ENCODE peak calls at places on chromosomes 7 and 10, in nine cellular contexts. N is prostate gland; M is coronary artery; O is colonic mucosa; W is fibroblast of pulmonary artery; C is GM12864; G is CD8-positive, alpha-beta T cell; U is OCI-LY7; L is A549. V is an unnamed sample.

GRCh38 chr7:46369933-46370654 is 449.0 kb upstream of the IGFBP3 start:
- DNase-seq in N (no peak), M (no peak), O (no peak), W (peak), C (no peak), G (no peak), U (no peak), L (no peak), V (no peak)

GRCh38 chr7:133303931-133304330 is 51.1 kb downstream of the EXOC4 start:
- DNase-seq in N (no peak), M (no peak), O (no peak), W (no peak), C (no peak), G (no peak), U (no peak), L (no peak), V (no peak)

GRCh38 chr10:132169031-132169765 is 17.6 kb upstream of the DPYSL4 start:
- DNase-seq in N (no peak), M (no peak), O (no peak), W (no peak), C (no peak), G (no peak), U (no peak), L (no peak), V (no peak)

GRCh38 chr10:34522542-34522941 is 292.6 kb downstream of the PARD3 start:
- DNase-seq in N (no peak), M (no peak), O (no peak), W (peak), C (no peak), G (no peak), U (peak), L (peak), V (no peak)

GRCh38 chr7:130133029-130133774 is 62.9 kb downstream of the KLHDC10 start:
- DNase-seq in N (no peak), M (no peak), O (no peak), W (no peak), C (no peak), G (no peak), U (no peak), L (no peak), V (no peak)

GRCh38 chr7:4816419-4817080 is 41.1 kb downstream of the AP5Z1 start:
- DNase-seq in N (no peak), M (no peak), O (no peak), W (no peak), C (no peak), G (no peak), U (no peak), L (no peak), V (no peak)

GRCh38 chr10:95558593-95559320 is 2.4 kb downstream of the SORBS1 start:
- DNase-seq in N (no peak), M (no peak), O (no peak), W (no peak), C (no peak), G (no peak), U (no peak), L (no peak), V (no peak)

GRCh38 chr10:100184426-100185219 is 1.2 kb downstream of the ERLIN1 start:
- DNase-seq in N (no peak), M (no peak), O (peak), W (peak), C (no peak), G (no peak), U (peak), L (peak), V (no peak)

GRCh38 chr7:2069472-2069860 is 163.3 kb downstream of the MAD1L1 start:
- DNase-seq in N (no peak), M (no peak), O (no peak), W (peak), C (no peak), G (no peak), U (peak), L (no peak), V (no peak)

GRCh38 chr7:72183835-72184234 is 228.3 kb downstream of the CALN1 start:
- DNase-seq in N (no peak), M (no peak), O (no peak), W (no peak), C (no peak), G (no peak), U (peak), L (no peak), V (no peak)

GRCh38 chr10:5805680-5806079 is 7.6 kb downstream of the GDI2 start:
- DNase-seq in N (no peak), M (no peak), O (no peak), W (no peak), C (no peak), G (no peak), U (peak), L (no peak), V (no peak)

GRCh38 chr7:27972272-27972671 is 208.3 kb downstream of the JAZF1 start:
- DNase-seq in N (no peak), M (no peak), O (no peak), W (no peak), C (no peak), G (no peak), U (no peak), L (no peak), V (no peak)

GRCh38 chr7:95026421-95027072 is 119.2 kb downstream of the PPP1R9A start:
- DNase-seq in N (no peak), M (no peak), O (no peak), W (no peak), C (no peak), G (no peak), U (no peak), L (no peak), V (no peak)

GRCh38 chr7:123918309-123918708 is 6.7 kb upstream of the SPAM1 start:
- DNase-seq in N (no peak), M (no peak), O (no peak), W (no peak), C (no peak), G (no peak), U (no peak), L (no peak), V (no peak)

GRCh38 chr7:123917878-123918277 is 7.2 kb upstream of the SPAM1 start:
- DNase-seq in N (no peak), M (no peak), O (no peak), W (no peak), C (no peak), G (no peak), U (no peak), L (no peak), V (no peak)

DNA sequence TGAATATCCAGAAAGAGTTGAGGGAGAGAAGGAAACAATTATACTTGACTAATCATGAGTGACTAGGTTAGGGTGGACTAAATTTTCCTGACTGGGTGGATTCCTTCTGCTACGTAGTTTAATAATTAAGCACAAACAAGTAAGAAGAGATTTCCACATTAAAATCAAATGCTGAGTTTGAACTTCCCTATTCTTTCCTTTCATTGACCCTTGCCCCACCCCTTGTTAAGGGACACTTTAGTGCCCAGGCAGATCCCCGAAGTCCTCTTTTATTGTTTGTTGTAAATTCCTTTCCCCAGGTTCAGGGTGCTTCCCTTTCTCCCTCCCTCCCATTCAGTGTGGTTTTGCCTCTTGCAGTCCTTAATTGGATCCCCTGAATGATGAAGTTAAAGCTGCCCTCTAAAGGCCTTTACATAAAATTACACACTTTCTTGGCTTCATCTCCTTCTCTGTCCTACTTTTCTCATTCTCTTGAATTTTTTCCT is 8.8 kb upstream of the SPAM1 start:
- DNase-seq in N (no peak), M (no peak), O (peak), W (peak), C (no peak), G (no peak), U (peak), L (peak), V (no peak)
- TF ChIP-seq CTCF in N (no peak), M (no peak), O (peak), W (peak), C (peak), G (no peak), U (peak), L (no peak), V (no peak)

DNA sequence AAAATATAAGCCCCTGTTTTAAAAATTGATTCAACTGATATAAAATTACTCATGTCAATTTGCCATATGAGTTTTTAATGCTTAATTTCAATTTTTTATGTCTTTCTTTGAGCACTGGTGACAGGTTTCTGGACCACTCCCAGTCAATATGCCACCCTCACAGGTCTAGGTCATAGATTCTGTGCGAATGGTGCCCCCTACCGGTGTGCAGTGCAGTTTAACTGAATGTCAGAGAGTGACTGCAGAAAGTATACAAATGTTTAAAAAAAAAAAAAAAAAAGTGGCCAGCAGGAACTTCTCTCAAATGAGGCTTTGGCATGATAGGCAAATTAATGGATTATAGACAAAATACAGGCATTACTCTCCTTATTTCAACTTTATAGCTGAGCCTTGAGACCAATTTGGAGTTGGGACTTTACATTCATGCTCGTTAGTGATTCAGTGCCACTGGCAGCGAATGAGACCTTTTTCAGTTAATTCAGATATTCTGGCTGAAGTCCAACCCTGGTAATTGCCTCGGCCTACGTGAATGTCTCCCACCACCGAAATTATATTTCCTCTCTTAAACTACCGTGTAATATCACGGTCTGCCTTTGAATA is 427.6 kb downstream of the PHTF2 start:
- DNase-seq in N (no peak), M (no peak), O (peak), W (peak), C (no peak), G (no peak), U (peak), L (peak), V (no peak)
- TF ChIP-seq CTCF in N (no peak), M (peak), O (peak), W (peak), C (peak), G (no peak), U (peak), L (peak), V (peak)

GRCh38 chr10:47323636-47324299 is 1.5 kb downstream of the GDF2 start:
- DNase-seq in N (no peak), M (no peak), O (no peak), W (no peak), C (no peak), G (no peak), U (no peak), L (no peak), V (no peak)
- TF ChIP-seq CTCF in N (no peak), M (no peak), O (no peak), W (no peak), C (no peak), G (no peak), U (no peak), L (no peak), V (no peak)

DNA sequence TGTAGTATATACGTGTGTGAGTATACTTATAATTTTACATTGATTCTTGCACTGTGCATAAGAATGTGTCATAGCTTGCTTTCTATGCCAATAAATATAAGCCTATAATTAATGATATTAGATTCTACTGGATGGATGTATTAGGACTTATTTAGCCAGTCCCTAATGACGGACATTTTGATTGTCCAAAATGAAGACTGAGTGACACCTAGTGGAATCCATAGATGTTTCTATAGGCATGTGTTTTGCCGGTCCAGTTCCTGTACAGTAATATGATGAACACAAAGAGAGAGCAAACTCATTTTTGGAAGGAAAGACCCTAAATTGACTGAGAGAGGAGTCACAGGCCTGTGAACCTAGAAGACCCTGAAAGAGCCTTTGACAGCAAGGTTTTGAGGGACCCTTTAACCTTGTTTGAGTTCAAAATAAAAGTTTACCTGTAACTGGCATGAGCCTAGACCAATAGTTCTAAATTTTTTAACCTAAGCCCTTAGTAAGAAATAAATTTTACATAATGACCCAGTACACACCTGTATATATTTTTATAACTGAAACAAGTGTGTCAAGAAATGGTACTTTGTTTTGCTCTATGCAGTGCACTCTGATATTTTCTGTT is 42.4 kb upstream of the AGBL3 start:
- DNase-seq in N (no peak), M (no peak), O (no peak), W (peak), C (no peak), G (no peak), U (peak), L (peak), V (no peak)
- TF ChIP-seq CTCF in N (no peak), M (no peak), O (no peak), W (peak), C (peak), G (no peak), U (peak), L (peak), V (no peak)

GRCh38 chr7:136312592-136312991 is 335.4 kb upstream of the MTPN start:
- DNase-seq in N (no peak), M (no peak), O (no peak), W (no peak), C (no peak), G (no peak), U (no peak), L (no peak), V (no peak)
- TF ChIP-seq CTCF in N (no peak), M (no peak), O (no peak), W (no peak), C (no peak), G (no peak), U (no peak), L (no peak), V (no peak)

DNA sequence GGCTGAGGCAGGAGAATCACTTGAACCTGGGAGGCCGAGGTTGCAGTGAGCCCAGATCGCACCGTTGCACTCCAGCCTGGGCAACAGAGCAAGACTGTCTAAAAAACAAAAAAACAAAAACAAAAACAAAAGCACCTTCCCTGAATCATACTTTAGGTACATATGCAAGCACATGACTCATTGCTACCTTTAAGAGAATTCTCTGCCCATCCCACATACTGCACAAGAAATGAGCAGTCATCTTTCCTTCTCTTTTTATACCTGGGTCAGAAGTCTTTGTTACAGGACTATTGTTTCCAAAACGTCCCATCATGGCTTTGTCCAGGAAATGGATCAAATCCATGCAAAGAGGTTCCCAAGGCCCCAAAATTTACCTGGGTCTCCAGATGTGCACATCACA is 21.5 kb upstream of the AKR1B10 start:
- DNase-seq in N (no peak), M (no peak), O (no peak), W (no peak), C (no peak), G (no peak), U (no peak), L (no peak), V (no peak)
- TF ChIP-seq CTCF in N (no peak), M (no peak), O (no peak), W (no peak), C (no peak), G (no peak), U (no peak), L (no peak), V (no peak)

DNA sequence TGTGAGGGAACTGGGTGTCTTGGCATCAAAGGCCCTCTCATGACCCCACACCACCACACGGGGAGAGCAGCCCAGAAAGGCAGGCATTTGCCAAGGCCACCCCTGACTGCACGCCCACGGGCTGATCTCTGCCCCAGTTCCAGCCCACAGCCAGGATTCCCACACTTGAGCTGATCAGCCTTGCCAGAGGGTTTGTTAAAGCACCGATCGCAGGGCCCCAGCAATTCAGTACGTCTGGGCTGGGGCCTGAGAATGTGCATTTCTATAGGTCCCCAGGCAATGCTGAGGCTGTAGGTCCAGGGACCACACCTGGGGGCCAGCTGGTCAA is 103.9 kb downstream of the TNS3 start:
- DNase-seq in N (no peak), M (no peak), O (no peak), W (peak), C (no peak), G (no peak), U (no peak), L (no peak), V (no peak)
- TF ChIP-seq CTCF in N (no peak), M (no peak), O (no peak), W (no peak), C (no peak), G (no peak), U (no peak), L (no peak), V (no peak)